ENCODE peak calls at places on chromosomes 3 and 15, in nine cellular contexts. Z is heart left ventricle, Y is mucosa of descending colon, O is dorsolateral prefrontal cortex, F is ovary, X is Peyer's patch, T is endodermal cell, E is SK-N-SH, W is cardiac muscle cell. V is an unnamed sample.

GRCh38 chr3:186985713-186986364 is 55.5 kb downstream of the ST6GAL1 start:
- DNase-seq in T (no peak), O (no peak), X (no peak), F (no peak), Y (no peak), W (no peak), E (no peak), Z (no peak), V (no peak)

GRCh38 chr15:91257755-91258435 is 157.8 kb downstream of the SV2B start:
- DNase-seq in Z (no peak), W (no peak), X (no peak), O (no peak), T (no peak), F (no peak), Y (no peak), E (no peak), V (no peak)

GRCh38 chr15:34753236-34753894 is 1.4 kb downstream of the GJD2 start:
- DNase-seq in Z (peak; percentile 16), F (no peak), W (peak; percentile 71), Y (peak; percentile 3), O (no peak), T (peak; percentile 93), E (no peak), X (no peak), V (no peak)

GRCh38 chr3:55647086-55647485 is 160.0 kb upstream of the WNT5A start:
- DNase-seq in F (no peak), Y (no peak), W (no peak), T (no peak), E (no peak), O (no peak), Z (no peak), X (no peak), V (no peak)

GRCh38 chr3:127970966-127971592 is 56.0 kb downstream of the KBTBD12 start:
- DNase-seq in T (peak; percentile 68), F (no peak), O (no peak), Z (no peak), X (peak; percentile 61), Y (peak; percentile 61), W (peak; percentile 64), E (peak; percentile 51), V (peak; percentile 43)

GRCh38 chr3:36482880-36483279 is 102.6 kb downstream of the STAC start:
- DNase-seq in Y (no peak), E (no peak), X (no peak), Z (no peak), W (no peak), F (no peak), O (no peak), T (no peak), V (no peak)

GRCh38 chr3:12759097-12759679 is at the start of gene TMEM40:
- DNase-seq in Y (no peak), T (peak; percentile 78), F (no peak), W (no peak), Z (no peak), O (no peak), X (no peak), E (no peak), V (no peak)

GRCh38 chr15:78000089-78000926 is 77.2 kb downstream of the TBC1D2B start:
- DNase-seq in Z (peak; percentile 71), W (peak; percentile 52), F (peak; percentile 60), T (peak; percentile 98), E (peak; percentile 80), X (peak; percentile 94), O (no peak), Y (peak; percentile 94), V (peak; percentile 83)

GRCh38 chr15:20358066-20358780 is 183.4 kb downstream of the GOLGA6L6 start:
- DNase-seq in E (no peak), Y (no peak), T (no peak), O (peak; percentile 63), W (no peak), X (peak; percentile 45), Z (peak; percentile 23), F (no peak), V (no peak)

GRCh38 chr15:44545934-44546802 is 9.2 kb downstream of the EIF3J start:
- DNase-seq in E (peak; percentile 66), F (no peak), Z (no peak), X (no peak), O (no peak), W (no peak), T (no peak), Y (no peak), V (peak; percentile 71)

GRCh38 chr15:31175484-31175883 is 74.0 kb upstream of the TRPM1 start:
- DNase-seq in X (no peak), F (no peak), T (no peak), Y (no peak), Z (no peak), E (no peak), W (no peak), O (no peak), V (no peak)

GRCh38 chr3:71173421-71173975 is 410.0 kb downstream of the FOXP1 start:
- DNase-seq in X (no peak), W (peak; percentile 86), E (no peak), F (no peak), Y (no peak), Z (no peak), O (no peak), T (no peak), V (no peak)

GRCh38 chr3:186515115-186515514 is 29.1 kb downstream of the CRYGS start:
- DNase-seq in Z (no peak), T (no peak), O (no peak), E (no peak), F (no peak), X (peak; percentile 60), W (no peak), Y (no peak), V (peak; percentile 40)

GRCh38 chr15:93485922-93486327 is 396.9 kb upstream of the RGMA start:
- DNase-seq in Z (peak; percentile 63), E (no peak), F (peak; percentile 48), W (no peak), X (no peak), Y (peak; percentile 27), O (no peak), T (no peak), V (no peak)

GRCh38 chr15:79994651-79995050 is 23.7 kb upstream of the BCL2A1 start:
- DNase-seq in Y (no peak), T (no peak), F (no peak), O (no peak), W (no peak), E (no peak), Z (no peak), X (peak; percentile 7), V (no peak)

GRCh38 chr3:179037361-179037760 is 34.2 kb downstream of the ZMAT3 start:
- DNase-seq in X (peak; percentile 59), F (no peak), Z (peak; percentile 53), W (peak; percentile 85), Y (peak; percentile 11), O (peak; percentile 77), T (no peak), E (no peak), V (peak; percentile 68)

GRCh38 chr3:185473290-185473815 is 25.5 kb downstream of the TMEM41A start:
- DNase-seq in W (peak; percentile 3), E (no peak), T (no peak), O (no peak), F (no peak), Y (no peak), X (no peak), Z (no peak), V (no peak)

GRCh38 chr15:50265620-50266019 is at the start of gene HDC:
- DNase-seq in F (no peak), T (peak; percentile 38), O (no peak), E (no peak), W (no peak), Y (no peak), X (no peak), Z (no peak), V (no peak)

GRCh38 chr3:125048282-125048681 is 7.5 kb downstream of the HEG1 start:
- DNase-seq in X (no peak), E (no peak), F (no peak), Z (no peak), W (no peak), T (no peak), Y (no peak), O (no peak), V (no peak)
- H3K4me3 ChIP-seq in X (no peak overlapping the region), E (no peak overlapping the region), F (no peak overlapping the region), Z (no peak overlapping the region), W (no peak overlapping the region), T (no peak overlapping the region), Y (no peak overlapping the region), O (no peak overlapping the region), V (no peak overlapping the region)

GRCh38 chr3:27728195-27729087 is 6.3 kb upstream of the EOMES start:
- DNase-seq in W (no peak), T (peak; percentile 98), X (no peak), O (no peak), E (peak; percentile 48), Y (no peak), F (no peak), Z (no peak), V (no peak)
- H3K4me3 ChIP-seq in W (peak overlapping the region; percentile 18), T (peak overlapping the region; percentile 83), X (no peak overlapping the region), O (no peak overlapping the region), E (no peak overlapping the region), Y (no peak overlapping the region), F (no peak overlapping the region), Z (no peak overlapping the region), V (peak overlapping the region; percentile 23)

DNA sequence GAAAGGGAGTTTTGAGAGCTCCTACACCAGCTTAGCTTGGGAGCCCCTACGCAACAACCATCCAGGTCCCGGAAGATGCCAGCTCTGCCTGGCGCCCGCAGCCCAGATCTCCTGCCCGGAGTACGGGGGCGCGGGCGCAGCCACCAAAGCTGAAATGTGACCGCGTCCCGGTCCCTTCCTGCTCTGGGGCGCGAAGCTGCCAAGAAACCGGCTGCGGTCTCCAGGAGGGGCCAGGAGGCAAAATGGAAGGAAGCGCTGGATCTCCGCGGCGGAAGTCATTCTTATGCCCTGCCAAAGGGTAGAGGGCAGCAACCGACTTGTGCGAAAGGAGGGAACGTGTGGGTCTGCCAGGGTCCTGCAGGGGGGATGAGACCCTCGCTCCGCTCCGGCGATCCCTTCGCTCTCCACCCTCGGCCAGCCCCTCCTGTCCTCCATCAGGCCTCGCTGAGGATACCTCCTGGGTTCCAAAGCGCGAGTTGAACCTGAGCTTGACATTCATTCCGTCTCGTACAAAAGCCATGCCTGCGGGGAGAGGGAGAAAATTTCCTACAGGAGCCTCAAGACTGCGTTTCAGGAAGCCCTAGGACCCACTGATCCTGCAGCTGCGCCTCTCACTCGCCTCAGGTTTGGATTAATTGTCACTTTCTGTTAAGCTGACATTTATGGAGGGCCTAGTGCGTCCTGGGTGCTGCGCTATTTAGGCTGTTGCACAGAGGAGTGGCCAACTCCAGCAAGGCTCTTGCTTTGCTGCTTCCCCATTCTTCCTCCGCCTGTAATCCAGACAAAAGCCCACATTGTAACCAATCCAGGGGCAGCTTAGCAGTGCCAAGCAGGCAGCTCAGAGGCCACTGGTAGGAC is 98.3 kb upstream of the VGLL3 start:
- DNase-seq in X (peak; percentile 55), T (no peak), E (peak; percentile 37), Y (peak; percentile 52), F (peak; percentile 58), Z (peak; percentile 56), O (peak; percentile 77), W (peak; percentile 93), V (no peak)
- H3K4me3 ChIP-seq in X (peak overlapping the region; percentile 42), T (no peak overlapping the region), E (peak overlapping the region; percentile 41), Y (peak overlapping the region; percentile 14), F (peak overlapping the region; percentile 66), Z (peak overlapping the region; percentile 43), O (peak overlapping the region; percentile 64), W (no peak overlapping the region), V (no peak overlapping the region)

DNA sequence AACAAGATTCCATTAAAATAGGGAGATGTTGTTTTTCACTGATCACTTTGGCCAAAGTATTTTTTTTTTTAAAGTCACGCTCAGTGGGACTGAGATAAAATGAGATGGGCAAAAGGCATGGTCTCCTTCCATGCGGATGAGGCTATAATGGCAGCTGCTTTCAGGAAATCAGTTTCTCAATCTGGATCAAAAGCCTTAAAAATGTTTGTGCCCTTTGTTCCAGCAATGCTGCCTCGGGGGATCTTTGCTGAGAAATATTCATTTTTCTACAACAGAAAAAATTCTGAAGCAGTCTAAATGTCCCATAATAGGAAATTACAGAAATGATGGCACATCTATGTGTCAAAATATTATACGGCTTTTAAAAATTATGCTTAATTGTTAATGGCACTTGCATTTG is 97.2 kb downstream of the SMAD6 start:
- DNase-seq in E (no peak), T (no peak), Y (no peak), O (no peak), F (no peak), X (no peak), W (no peak), Z (no peak), V (no peak)
- H3K4me3 ChIP-seq in E (no peak overlapping the region), T (no peak overlapping the region), Y (no peak overlapping the region), O (no peak overlapping the region), F (no peak overlapping the region), X (no peak overlapping the region), W (no peak overlapping the region), Z (no peak overlapping the region), V (no peak overlapping the region)